ENCODE peak calls at places on chromosomes 13 and 19, in four cellular contexts. H is spleen, F is A549, P is uterus. A is an unnamed sample.

GRCh38 chr19:35015576-35016351 is 14.5 kb upstream of the SCN1B start:
- DNase-seq in F (no peak), H (no peak), P (no peak), A (no peak)

GRCh38 chr13:73258396-73258795 is 199.6 kb downstream of the KLF5 start:
- DNase-seq in F (no peak), P (peak; percentile 24), H (no peak), A (no peak)

GRCh38 chr13:98847780-98848179 is 95.3 kb upstream of the SLC15A1 start:
- DNase-seq in P (no peak), H (no peak), F (no peak), A (peak; percentile 40)

GRCh38 chr13:43411741-43412140 is 375.0 kb downstream of the ENOX1 start:
- DNase-seq in P (peak; percentile 53), F (no peak), H (no peak), A (no peak)

GRCh38 chr19:7789447-7789846 is 26.4 kb downstream of the CLEC4M start:
- DNase-seq in P (no peak), H (peak; percentile 81), F (no peak), A (no peak)

GRCh38 chr13:96632536-96633320 is 361.5 kb downstream of the OXGR1 start:
- DNase-seq in H (no peak), P (no peak), F (no peak), A (no peak)

GRCh38 chr13:31631071-31631470 is 108.3 kb upstream of the RXFP2 start:
- DNase-seq in H (no peak), F (no peak), P (no peak), A (no peak)

GRCh38 chr19:49774969-49775368 is 8.2 kb downstream of the AP2A1 start:
- DNase-seq in F (no peak), P (no peak), H (no peak), A (no peak)

GRCh38 chr19:18543814-18544475 is 572 bp upstream of the FKBP8 start:
- DNase-seq in H (peak; percentile 89), P (peak; percentile 41), F (peak; percentile 66), A (peak; percentile 82)

GRCh38 chr19:1572795-1573194 is 4.7 kb upstream of the MEX3D start:
- DNase-seq in P (no peak), F (no peak), H (no peak), A (no peak)

GRCh38 chr13:43348397-43348796 is 325.0 kb downstream of the DNAJC15 start:
- DNase-seq in H (no peak), F (no peak), P (no peak), A (no peak)

GRCh38 chr13:86813198-86813597 is 858.0 kb upstream of the SLITRK5 start:
- DNase-seq in H (no peak), P (no peak), F (no peak), A (no peak)

GRCh38 chr19:10762656-10763055 is 44.8 kb downstream of the DNM2 start:
- DNase-seq in H (no peak), P (no peak), F (no peak), A (peak; percentile 26)

GRCh38 chr13:42892760-42893159 is 99.3 kb downstream of the EPSTI1 start:
- DNase-seq in H (no peak), P (no peak), F (no peak), A (no peak)

GRCh38 chr19:18329035-18329376 is 6.1 kb upstream of the LSM4 start:
- DNase-seq in F (no peak), P (no peak), H (no peak), A (no peak)

GRCh38 chr13:45316210-45316799 is 24.7 kb downstream of the TPT1 start:
- DNase-seq in P (no peak), H (no peak), F (peak; percentile 35), A (no peak)

GRCh38 chr13:20349564-20350379 is 117.7 kb upstream of the GJB6 start:
- DNase-seq in P (no peak), F (no peak), H (no peak), A (no peak)

GRCh38 chr13:66835040-66835628 is 395.0 kb downstream of the PCDH9 start:
- DNase-seq in P (peak; percentile 28), F (peak; percentile 7), H (no peak), A (peak; percentile 18)

GRCh38 chr13:19845758-19846157 is 17.7 kb downstream of the ZMYM5 start:
- DNase-seq in P (peak; percentile 75), H (no peak), F (peak; percentile 78), A (peak; percentile 17)

GRCh38 chr13:30339721-30340366 is 32.5 kb upstream of the KATNAL1 start:
- DNase-seq in P (no peak), F (no peak), H (no peak), A (no peak)

GRCh38 chr13:41917641-41918040 is 43.3 kb downstream of the VWA8 start:
- DNase-seq in H (no peak), F (no peak), P (no peak), A (no peak)

GRCh38 chr19:9431475-9431874 is 3.9 kb downstream of the ZNF266 start:
- DNase-seq in P (no peak), F (no peak), H (no peak), A (peak; percentile 30)

GRCh38 chr13:98397221-98397620 is 179.7 kb downstream of the STK24 start:
- DNase-seq in F (no peak), H (no peak), P (no peak), A (no peak)

GRCh38 chr13:109330941-109331340 is 455.4 kb downstream of the IRS2 start:
- DNase-seq in F (no peak), H (no peak), P (no peak), A (no peak)

GRCh38 chr19:45526143-45526542 is 18.9 kb downstream of the VASP start:
- DNase-seq in P (peak; percentile 65), F (peak; percentile 88), H (no peak), A (peak; percentile 91)

GRCh38 chr19:49588370-49589122 is 2.4 kb upstream of the PRR12 start:
- DNase-seq in H (peak; percentile 81), F (no peak), P (no peak), A (no peak)

GRCh38 chr13:113734099-113734825 is 24.8 kb upstream of the TMEM255B start:
- DNase-seq in F (no peak), P (no peak), H (peak; percentile 60), A (no peak)

GRCh38 chr13:49563513-49563912 is 21.8 kb downstream of the RCBTB1 start:
- DNase-seq in P (no peak), H (no peak), F (no peak), A (no peak)

GRCh38 chr19:5246554-5247155 is 94.0 kb downstream of the PTPRS start:
- DNase-seq in H (no peak), F (no peak), P (no peak), A (no peak)

GRCh38 chr13:40776681-40777165 is 5.7 kb upstream of the MRPS31 start:
- DNase-seq in F (no peak), P (no peak), H (peak; percentile 90), A (no peak)

GRCh38 chr13:40562975-40563349 is 103.5 kb downstream of the FOXO1 start:
- DNase-seq in P (no peak), F (no peak), H (peak; percentile 83), A (no peak)

GRCh38 chr19:7078007-7078406 is 8.5 kb downstream of the ZNF557 start:
- DNase-seq in F (no peak), P (no peak), H (no peak), A (no peak)

GRCh38 chr13:99218969-99219368 is 18.3 kb downstream of the UBAC2 start:
- DNase-seq in P (no peak), F (no peak), H (no peak), A (no peak)

GRCh38 chr13:67238277-67238859 is 8.2 kb upstream of the PCDH9 start:
- DNase-seq in F (no peak), H (no peak), P (no peak), A (peak; percentile 35)

GRCh38 chr19:36032251-36033104 is at the start of gene CLIP3:
- DNase-seq in H (no peak), F (no peak), P (peak; percentile 81), A (no peak)

DNA sequence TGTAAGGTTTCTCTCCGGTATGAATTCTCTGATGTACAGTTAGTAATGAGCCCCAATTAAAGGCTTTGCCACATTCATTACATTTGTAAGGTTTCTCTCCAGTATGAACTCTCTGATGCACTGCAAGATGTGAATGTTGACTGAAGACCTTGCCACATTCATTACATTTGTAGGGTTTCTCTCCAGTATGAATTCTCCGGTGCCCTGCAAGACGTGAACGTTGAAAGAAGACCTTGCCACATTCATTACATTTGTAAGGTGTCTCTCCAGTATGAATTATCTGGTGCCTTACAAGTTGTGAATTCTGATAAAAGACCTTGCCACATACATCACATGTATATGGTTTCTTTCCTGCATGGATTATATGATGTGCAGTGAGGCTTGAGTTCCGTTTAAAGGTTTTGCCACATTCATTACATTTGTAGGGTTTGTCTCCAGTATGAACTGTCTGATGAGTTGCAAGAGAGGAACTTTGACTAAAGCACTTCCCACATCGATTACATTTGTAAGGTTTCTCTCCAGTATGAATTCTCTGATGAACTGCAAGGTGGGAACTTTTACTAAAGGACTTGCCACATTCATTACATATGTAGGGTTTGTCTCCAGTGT is 17.7 kb upstream of the ZNF432 start:
- DNase-seq in F (no peak), P (no peak), H (no peak), A (no peak)
- H3K9me3 ChIP-seq in F (peaks cover 92% of the 10 kb centered on the region), P (peaks cover 57% of the 10 kb centered on the region), H (peaks cover 100% of the 10 kb centered on the region), A (no peaks in the 10 kb centered on the region)

DNA sequence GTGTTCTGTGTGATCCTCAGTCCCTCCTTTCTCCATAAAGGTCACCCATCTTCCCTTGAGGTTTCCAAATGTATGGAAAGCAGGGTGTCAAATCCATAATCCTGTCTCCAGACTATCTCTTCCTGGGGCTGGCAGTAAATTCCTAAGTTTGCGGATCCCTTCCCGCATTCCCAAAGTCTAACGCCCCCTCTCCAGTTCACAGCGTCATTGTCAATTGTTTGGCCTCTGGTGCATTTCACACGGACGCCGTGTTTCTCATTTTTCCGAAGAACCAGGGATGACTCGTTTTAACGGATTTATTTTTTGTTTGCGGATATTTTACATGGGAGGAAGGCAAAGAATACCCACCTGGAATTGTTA is 32.6 kb downstream of the ZNF136 start:
- DNase-seq in H (no peak), P (no peak), F (no peak), A (no peak)
- H3K9me3 ChIP-seq in H (peaks cover 86% of the 10 kb centered on the region), P (peaks cover 27% of the 10 kb centered on the region), F (peaks cover 11% of the 10 kb centered on the region), A (no peaks in the 10 kb centered on the region)

DNA sequence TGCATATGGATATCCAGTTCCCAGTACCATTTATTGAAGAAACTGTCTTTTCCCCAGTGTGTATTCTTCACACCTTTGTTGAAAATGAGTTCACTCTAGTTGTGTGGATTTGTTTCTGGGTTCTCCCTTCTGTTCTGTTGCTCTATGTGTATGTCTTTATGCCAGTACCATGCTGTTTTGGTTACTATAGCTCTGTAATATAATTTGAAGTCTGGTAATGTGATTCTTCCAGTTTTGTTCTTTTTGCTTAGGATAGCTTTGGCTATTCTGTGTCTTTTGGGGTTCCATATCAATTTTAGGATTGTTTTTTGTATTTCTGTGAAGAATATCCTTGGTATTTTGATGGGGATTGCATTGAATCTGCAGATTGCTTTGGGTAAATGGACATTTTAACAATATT is 35.2 kb downstream of the ZNF136 start:
- DNase-seq in H (no peak), F (no peak), P (no peak), A (no peak)
- H3K9me3 ChIP-seq in H (peaks cover 59% of the 10 kb centered on the region), F (peaks cover 3% of the 10 kb centered on the region), P (peaks cover 12% of the 10 kb centered on the region), A (no peaks in the 10 kb centered on the region)

DNA sequence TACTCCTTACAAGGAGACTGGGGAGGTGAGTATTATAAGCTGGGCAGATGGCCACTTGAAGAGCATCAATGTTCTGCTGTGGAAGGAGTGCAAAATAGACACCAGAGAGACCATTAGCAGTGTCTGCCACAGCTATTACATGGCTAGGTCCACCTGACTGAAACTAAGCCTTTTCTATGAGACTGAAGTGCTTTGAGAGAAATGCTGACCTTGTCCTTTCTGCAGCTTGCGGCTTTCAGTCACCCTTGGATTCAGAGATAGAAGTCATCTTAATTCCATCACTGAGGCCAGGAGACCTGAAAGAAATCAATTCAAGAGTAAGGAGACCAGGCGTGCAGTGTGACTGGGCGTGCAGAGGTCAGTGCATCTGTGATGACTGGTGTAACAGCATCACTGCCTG is 1.3 kb upstream of the ZFP28 start:
- DNase-seq in F (no peak), P (no peak), H (no peak), A (no peak)
- H3K9me3 ChIP-seq in F (peaks cover 90% of the 10 kb centered on the region), P (peaks cover 37% of the 10 kb centered on the region), H (peaks cover 87% of the 10 kb centered on the region), A (peaks cover 7% of the 10 kb centered on the region)

GRCh38 chr13:82147526-82147925 is 1734.7 kb downstream of the SLITRK1 start:
- DNase-seq in F (no peak), P (no peak), H (no peak), A (no peak)
- H3K9me3 ChIP-seq in F (no peaks in the 10 kb centered on the region), P (no peaks in the 10 kb centered on the region), H (no peaks in the 10 kb centered on the region), A (no peaks in the 10 kb centered on the region)

A was measured in HAP-1.